ENCODE peak calls at places on chromosomes 6 and 20, in seven cellular contexts. P is MV-4-11, M is anterior cingulate cortex, L is left cardiac atrium, C is HEK293T, A is A172, U is D341Med. B is an unnamed sample.

GRCh38 chr6:36627801-36628246 is 33.7 kb downstream of the SRSF3 start:
- DNase-seq in L (peak), C (no peak), P (no peak), M (no peak), A (peak), U (no peak), B (peak)

GRCh38 chr20:13256606-13257005 is 35.5 kb downstream of the ISM1 start:
- DNase-seq in M (no peak), U (no peak), L (no peak), C (no peak), A (no peak), P (no peak), B (no peak)

GRCh38 chr6:62971976-62972658 is 239.2 kb upstream of the FKBP1C start:
- DNase-seq in P (no peak), M (no peak), L (no peak), A (no peak), U (no peak), C (no peak), B (no peak)

GRCh38 chr6:5827061-5828037 is 179.4 kb downstream of the NRN1 start:
- DNase-seq in L (no peak), C (no peak), U (no peak), M (no peak), A (no peak), P (peak), B (no peak)

GRCh38 chr6:46973029-46973428 is 51.3 kb upstream of the ADGRF5 start:
- DNase-seq in P (no peak), M (no peak), U (no peak), L (no peak), A (no peak), C (no peak), B (no peak)

GRCh38 chr20:32158943-32159660 is 48.4 kb downstream of the PLAGL2 start:
- DNase-seq in U (no peak), P (no peak), A (no peak), C (no peak), L (no peak), M (no peak), B (no peak)

GRCh38 chr6:159217595-159218275 is 48.5 kb downstream of the FNDC1 start:
- DNase-seq in M (peak), A (no peak), U (peak), C (peak), P (no peak), L (peak), B (peak)

GRCh38 chr6:36542041-36542440 is 5.2 kb downstream of the STK38 start:
- DNase-seq in M (no peak), U (no peak), L (no peak), P (no peak), C (no peak), A (no peak), B (no peak)

GRCh38 chr20:1322511-1323245 is 6.3 kb downstream of the SDCBP2 start:
- DNase-seq in M (no peak), P (no peak), A (peak), L (peak), C (no peak), U (no peak), B (peak)

GRCh38 chr20:63456429-63457284 is 15.8 kb downstream of the KCNQ2 start:
- DNase-seq in U (no peak), C (no peak), P (no peak), M (no peak), A (no peak), L (peak), B (no peak)

GRCh38 chr20:23231561-23232218 is 118.9 kb upstream of the NXT1 start:
- DNase-seq in C (no peak), L (no peak), U (no peak), A (peak), M (no peak), P (no peak), B (peak)

GRCh38 chr6:156917213-156917612 is 140.0 kb downstream of the ARID1B start:
- DNase-seq in L (no peak), P (no peak), A (no peak), C (no peak), U (no peak), M (no peak), B (no peak)

GRCh38 chr20:3818155-3819151 is 1.9 kb upstream of the AP5S1 start:
- DNase-seq in P (peak), M (peak), A (peak), C (peak), L (peak), U (peak), B (peak)

GRCh38 chr20:53957421-53958172 is 112.8 kb downstream of the BCAS1 start:
- DNase-seq in L (no peak), A (no peak), M (no peak), U (no peak), C (no peak), P (no peak), B (peak)

GRCh38 chr20:3471397-3472021 is 691 bp downstream of the ATRN start:
- DNase-seq in C (no peak), A (no peak), M (peak), L (no peak), U (peak), P (no peak), B (no peak)

GRCh38 chr6:27861276-27861840 is 50.8 kb downstream of the OR2B2 start:
- DNase-seq in A (no peak), L (no peak), P (peak), C (no peak), M (no peak), U (no peak), B (no peak)

GRCh38 chr20:45061244-45061643 is 39.7 kb downstream of the KCNS1 start:
- DNase-seq in M (no peak), C (no peak), A (peak), U (no peak), P (no peak), L (no peak), B (peak)

GRCh38 chr20:23641936-23642751 is 4.4 kb upstream of the CST3 start:
- DNase-seq in C (no peak), A (peak), U (no peak), L (no peak), M (no peak), P (peak), B (peak)

GRCh38 chr6:45000833-45001232 is 327.3 kb upstream of the RUNX2 start:
- DNase-seq in M (no peak), A (no peak), C (no peak), P (no peak), U (no peak), L (no peak), B (no peak)

GRCh38 chr20:57249772-57250171 is 16.7 kb downstream of the BMP7 start:
- DNase-seq in L (no peak), M (no peak), U (no peak), P (no peak), C (no peak), A (no peak), B (no peak)

GRCh38 chr6:66561479-66561878 is 854.5 kb upstream of the EYS start:
- DNase-seq in L (no peak), A (no peak), U (no peak), C (no peak), P (no peak), M (no peak), B (no peak)

GRCh38 chr6:29590218-29590808 is 5.4 kb downstream of the OR2H2 start:
- DNase-seq in L (no peak), M (no peak), C (no peak), P (peak), A (no peak), U (no peak), B (no peak)

GRCh38 chr6:105821027-105821426 is 265.1 kb upstream of the PRDM1 start:
- DNase-seq in P (no peak), M (no peak), U (no peak), A (no peak), C (no peak), L (no peak), B (no peak)

GRCh38 chr20:48771542-48771941 is 56.3 kb downstream of the PREX1 start:
- DNase-seq in U (no peak), M (no peak), A (peak), L (no peak), P (peak), C (no peak), B (peak)

GRCh38 chr6:167137881-167138280 is 15.0 kb downstream of the CCR6 start:
- DNase-seq in U (no peak), M (no peak), P (no peak), L (no peak), C (no peak), A (no peak), B (no peak)

GRCh38 chr20:35277127-35277526 is 795 bp downstream of the MMP24OS start:
- DNase-seq in M (no peak), A (no peak), C (no peak), L (no peak), U (no peak), P (no peak), B (no peak)

GRCh38 chr20:44137210-44137781 is 49.7 kb downstream of the JPH2 start:
- DNase-seq in U (no peak), L (peak), C (no peak), P (no peak), M (no peak), A (peak), B (peak)

GRCh38 chr6:56019973-56020372 is 144.6 kb upstream of the BMP5 start:
- DNase-seq in P (no peak), L (no peak), U (no peak), M (no peak), A (no peak), C (no peak), B (no peak)

B was measured in RPMI7951.